ENCODE peak calls at places on chromosomes 12 and 14, in six cellular contexts. E is CD8-positive, alpha-beta T cell; Z is fibroblast of lung; V is ovary; R is breast epithelium; W is HL-60. K is an unnamed sample.

GRCh38 chr12:52245259-52245961 is 12.4 kb downstream of the KRT7 start:
- DNase-seq in E (no peak), Z (no peak), V (no peak), R (peak), W (no peak), K (no peak)

GRCh38 chr12:67067453-67068203 is 201.5 kb upstream of the CAND1 start:
- DNase-seq in E (no peak), Z (no peak), V (no peak), R (no peak), W (no peak), K (no peak)

GRCh38 chr12:57250956-57251355 is at the start of gene STAC3:
- DNase-seq in E (no peak), Z (no peak), V (no peak), R (no peak), W (no peak), K (no peak)

GRCh38 chr12:131511391-131511802 is 199.5 kb upstream of the SFSWAP start:
- DNase-seq in E (peak), Z (peak), V (no peak), R (no peak), W (peak), K (peak)

GRCh38 chr12:46260913-46261476 is 7.8 kb downstream of the SLC38A1 start:
- DNase-seq in E (no peak), Z (no peak), V (no peak), R (peak), W (no peak), K (no peak)

GRCh38 chr14:53152909-53153701 is at the start of gene DDHD1:
- DNase-seq in E (peak), Z (peak), V (peak), R (peak), W (peak), K (peak)

GRCh38 chr12:47982770-47983169 is 19.4 kb downstream of the TMEM106C start:
- DNase-seq in E (no peak), Z (no peak), V (no peak), R (peak), W (no peak), K (no peak)

GRCh38 chr12:64457036-64457435 is 5.1 kb downstream of the TBK1 start:
- DNase-seq in E (peak), Z (no peak), V (no peak), R (no peak), W (no peak), K (peak)

GRCh38 chr14:94936411-94936892 is 166.5 kb upstream of the GSC start:
- DNase-seq in E (no peak), Z (peak), V (peak), R (peak), W (no peak), K (no peak)

DNA sequence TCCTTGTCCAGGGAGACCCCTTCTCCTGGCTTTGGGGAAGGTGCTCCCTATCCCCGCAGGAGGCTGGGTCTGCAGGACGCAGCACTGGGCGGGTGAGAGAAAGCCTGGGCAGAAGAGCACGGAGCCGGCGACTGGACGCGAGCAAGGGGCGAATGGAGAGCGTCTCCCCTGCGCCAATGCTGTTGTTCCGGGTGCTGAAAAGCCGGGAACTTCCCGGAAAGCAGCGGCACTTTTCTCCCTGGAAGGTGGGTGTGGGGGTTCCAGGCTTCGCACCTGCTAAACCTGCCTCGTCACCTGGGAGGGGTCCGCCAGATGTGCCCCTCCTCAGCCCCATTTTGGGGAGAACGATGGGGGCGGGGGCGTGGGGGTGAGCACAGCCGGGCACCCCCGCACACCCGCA is 417.1 kb upstream of the TMTC1 start:
- DNase-seq in E (no peak), Z (peak), V (no peak), R (no peak), W (no peak), K (no peak)
- H3K4me3 ChIP-seq in E (no peak), Z (peak), V (no peak), R (peak), W (no peak), K (no peak)

DNA sequence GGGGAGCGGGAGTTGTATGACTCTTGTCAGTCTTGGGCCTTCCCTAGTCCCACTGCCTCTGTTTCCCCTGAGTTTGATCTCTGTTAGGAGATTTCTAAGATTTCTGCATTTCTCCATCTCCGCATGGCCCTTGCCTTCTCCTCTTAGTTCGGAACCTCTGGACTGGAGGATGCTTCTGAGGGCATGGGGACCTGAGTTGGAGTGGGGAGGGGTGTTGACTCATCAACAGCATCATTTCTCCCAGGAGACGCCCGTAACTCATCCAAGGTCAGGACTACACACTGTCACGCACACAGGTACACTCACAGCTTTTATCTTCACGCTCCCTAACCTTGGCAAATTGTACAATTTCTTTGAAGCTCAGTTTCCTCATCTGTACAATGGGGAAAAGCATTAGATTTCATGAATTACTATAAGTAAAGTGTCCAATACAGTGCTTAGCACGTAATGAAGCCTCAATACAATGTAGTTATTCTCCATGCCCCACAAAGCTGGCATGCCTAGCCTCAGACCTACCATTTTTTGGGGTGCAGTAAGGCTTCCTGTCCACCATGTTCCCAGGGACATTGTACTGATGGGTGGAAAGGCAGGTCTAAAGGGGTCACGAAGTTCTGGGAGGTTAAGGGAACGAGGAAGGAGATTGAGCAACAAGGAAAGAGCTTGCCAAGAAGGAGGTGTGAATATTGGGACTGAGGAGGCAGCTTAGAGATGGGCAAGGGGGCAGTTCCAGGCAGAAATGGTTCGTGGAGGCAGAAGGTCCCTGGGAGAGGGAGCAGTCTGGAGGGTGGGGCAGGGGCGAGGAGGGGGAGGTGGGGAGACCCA is 600 bp upstream of the LAG3 start:
- DNase-seq in E (no peak), Z (no peak), V (no peak), R (no peak), W (no peak), K (no peak)
- H3K27ac ChIP-seq in E (no peak), Z (no peak), V (peak), R (peak), W (no peak), K (no peak)

GRCh38 chr12:117427176-117427575 is 65.8 kb upstream of the NOS1 start:
- DNase-seq in E (no peak), Z (no peak), V (no peak), R (no peak), W (no peak), K (no peak)
- H3K4me3 ChIP-seq in E (no peak), Z (no peak), V (no peak), R (no peak), W (no peak), K (no peak)

DNA sequence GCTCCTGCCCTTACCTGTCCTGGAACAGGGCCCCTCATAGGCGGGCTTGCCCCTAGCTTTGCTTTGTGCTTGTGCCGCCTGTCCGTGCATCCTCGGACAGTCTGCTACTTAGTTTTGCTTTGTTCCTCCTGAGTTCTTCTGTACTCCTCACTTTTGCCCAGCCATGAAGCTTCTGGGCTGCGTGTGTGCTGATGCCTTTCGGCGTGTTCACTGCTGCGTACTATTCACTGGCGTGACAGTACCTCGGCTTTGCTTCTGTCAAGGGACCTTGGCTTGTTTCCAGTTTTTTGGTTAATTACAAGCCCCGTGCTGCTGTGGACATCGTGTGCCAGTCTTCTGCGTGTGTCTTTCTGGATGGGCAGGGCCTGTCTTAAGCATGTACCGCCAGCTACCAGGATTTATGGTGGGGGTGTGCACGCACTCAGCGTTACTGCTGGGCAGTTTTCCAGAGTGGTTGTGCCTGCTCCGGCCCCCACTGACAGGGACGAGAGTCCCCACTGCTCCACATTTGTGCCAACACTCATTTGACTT is 2.5 kb downstream of the PACS2 start:
- DNase-seq in E (no peak), Z (no peak), V (no peak), R (no peak), W (no peak), K (no peak)
- H3K27ac ChIP-seq in E (no peak), Z (no peak), V (no peak), R (no peak), W (no peak), K (no peak)

K was measured in effector memory CD4-positive, alpha-beta T cell.